ENCODE peak calls at places on chromosomes 11 and 22, in five cellular contexts. K is spleen, Q is PC-3, C is mammary epithelial cell, B is tibial artery. M is an unnamed sample. For H3K4me1, the result is how much of the 10 kb centered on the place peaks cover.

GRCh38 chr11:72306186-72306585 is 62.2 kb upstream of the PHOX2A start:
- DNase-seq in K (no peak), Q (no peak), C (no peak), B (no peak), M (no peak)

GRCh38 chr22:50545522-50546325 is at the start of gene KLHDC7B:
- DNase-seq in K (peak), Q (no peak), C (no peak), B (no peak), M (no peak)

GRCh38 chr22:31604137-31604705 is 57.8 kb downstream of the PISD start:
- DNase-seq in K (no peak), Q (no peak), C (no peak), B (no peak), M (no peak)

GRCh38 chr22:38397189-38398097 is 57.6 kb downstream of the KCNJ4 start:
- DNase-seq in K (peak), Q (peak), C (peak), B (peak), M (peak)

GRCh38 chr11:21861314-21861713 is 331.6 kb upstream of the ANO5 start:
- DNase-seq in K (no peak), Q (no peak), C (no peak), B (no peak), M (no peak)

GRCh38 chr22:46079093-46079860 is 71.0 kb upstream of the PPARA start:
- DNase-seq in K (peak), Q (no peak), C (peak), B (peak), M (no peak)

GRCh38 chr22:50729391-50730012 is 8.5 kb upstream of the ACR start:
- DNase-seq in K (peak), Q (no peak), C (no peak), B (peak), M (peak)

GRCh38 chr22:35591696-35592417 is 25.3 kb downstream of the MB start:
- DNase-seq in K (no peak), Q (no peak), C (no peak), B (no peak), M (no peak)

GRCh38 chr22:28024422-28024888 is 105.4 kb upstream of the PITPNB start:
- DNase-seq in K (peak), Q (no peak), C (no peak), B (peak), M (no peak)

GRCh38 chr22:24104307-24105017 is 76.8 kb upstream of the SUSD2 start:
- DNase-seq in K (peak), Q (no peak), C (no peak), B (peak), M (no peak)

GRCh38 chr11:13098890-13099289 is 89.8 kb downstream of the RASSF10 start:
- DNase-seq in K (no peak), Q (no peak), C (peak), B (no peak), M (no peak)

GRCh38 chr22:35315855-35316745 is 16.4 kb downstream of the TOM1 start:
- DNase-seq in K (peak), Q (no peak), C (no peak), B (peak), M (no peak)

GRCh38 chr22:20957691-20958440 is 9.2 kb upstream of the AIFM3 start:
- DNase-seq in K (peak), Q (peak), C (no peak), B (no peak), M (no peak)

GRCh38 chr11:128235446-128235845 is 351.9 kb downstream of the ETS1 start:
- DNase-seq in K (no peak), Q (peak), C (no peak), B (no peak), M (no peak)

GRCh38 chr11:45563801-45564200 is 101.6 kb downstream of the CHST1 start:
- DNase-seq in K (no peak), Q (no peak), C (no peak), B (no peak), M (no peak)

GRCh38 chr22:24106385-24107381 is 74.6 kb upstream of the SUSD2 start:
- DNase-seq in K (no peak), Q (no peak), C (no peak), B (no peak), M (peak)

GRCh38 chr22:38097557-38098409 is 12.7 kb downstream of the BAIAP2L2 start:
- DNase-seq in K (no peak), Q (no peak), C (no peak), B (no peak), M (no peak)

GRCh38 chr22:43126506-43127165 is 16.1 kb downstream of the BIK start:
- DNase-seq in K (no peak), Q (peak), C (peak), B (no peak), M (no peak)

GRCh38 chr22:40128989-40129388 is 48.7 kb upstream of the TNRC6B start:
- DNase-seq in K (no peak), Q (no peak), C (no peak), B (no peak), M (peak)

GRCh38 chr11:7250166-7250565 is 1.5 kb upstream of the SYT9 start:
- DNase-seq in K (no peak), Q (no peak), C (no peak), B (no peak), M (no peak)

GRCh38 chr11:112172362-112172994 is 2.8 kb upstream of the BCO2 start:
- DNase-seq in K (no peak), Q (peak), C (peak), B (no peak), M (no peak)

GRCh38 chr11:77154381-77155081 is 26.5 kb downstream of the MYO7A start:
- DNase-seq in K (no peak), Q (no peak), C (no peak), B (no peak), M (no peak)

DNA sequence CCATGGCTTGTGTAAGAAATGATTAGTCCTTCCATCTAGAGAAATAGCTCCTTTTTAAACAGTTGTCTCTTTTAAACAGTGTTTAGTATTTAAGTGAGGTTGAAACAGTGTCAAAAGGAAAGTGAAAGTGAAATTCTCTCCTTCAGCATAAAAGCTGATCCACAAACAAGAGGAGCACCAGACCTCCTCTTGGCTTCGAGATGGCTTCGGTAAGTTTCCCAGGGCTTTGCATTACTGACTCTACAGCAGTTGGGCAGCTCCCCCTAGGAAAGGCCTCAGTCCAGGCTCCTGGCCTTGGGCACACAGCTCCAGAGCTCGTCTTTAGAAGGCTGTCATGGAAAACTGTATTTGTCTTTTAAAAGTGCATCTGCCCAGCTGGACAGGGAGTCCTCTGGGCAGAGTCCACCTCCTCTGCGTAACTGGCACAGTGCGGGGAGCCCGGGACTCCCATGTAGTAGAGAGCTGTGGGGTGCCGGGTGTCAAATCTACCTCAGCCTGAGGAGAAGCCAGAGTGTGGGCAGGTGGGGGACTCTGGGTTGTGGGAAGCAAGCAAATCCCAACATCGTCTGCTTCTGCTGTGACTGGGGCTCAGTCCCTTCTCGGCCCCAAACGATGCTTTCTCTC is at the start of gene PLAAT4:
- DNase-seq in K (no peak), Q (peak), C (peak), B (peak), M (no peak)
- H3K4me3 ChIP-seq in K (peak), Q (peak), C (peak), B (peak), M (peak)

DNA sequence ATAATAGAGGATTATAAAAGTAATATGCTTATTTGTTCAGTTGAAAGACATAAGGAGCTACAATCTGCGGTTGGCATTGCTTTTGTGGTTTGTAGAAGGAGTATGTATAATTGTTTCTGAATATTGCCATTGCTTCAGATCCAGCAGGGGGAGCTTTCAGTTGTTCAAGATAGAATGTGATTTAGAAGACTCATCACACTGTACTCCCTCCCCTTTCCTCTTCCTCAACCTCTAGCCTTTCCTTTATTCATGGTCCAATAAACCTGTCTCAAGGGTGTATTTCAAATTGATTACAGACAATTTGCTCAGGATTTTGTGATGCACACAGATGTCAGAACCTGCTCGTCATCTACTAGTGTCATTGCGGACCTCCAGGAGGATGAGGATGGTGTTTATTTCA is 9.8 kb downstream of the PRMT3 start:
- DNase-seq in K (no peak), Q (peak), C (peak), B (no peak), M (peak)
- TF ChIP-seq CTCF in K (peak), Q (peak), C (peak), B (no peak), M (peak)

GRCh38 chr22:30274061-30274812 is 7.6 kb upstream of the OSM start:
- DNase-seq in K (no peak), Q (no peak), C (no peak), B (no peak), M (no peak)

GRCh38 chr22:30275625-30276024 is 9.0 kb upstream of the OSM start:
- DNase-seq in K (no peak), Q (no peak), C (peak), B (no peak), M (peak)

GRCh38 chr22:30273196-30273595 is 6.5 kb upstream of the OSM start:
- DNase-seq in K (no peak), Q (no peak), C (no peak), B (no peak), M (no peak)

GRCh38 chr22:30270841-30271240 is 4.2 kb upstream of the OSM start:
- DNase-seq in K (peak), Q (no peak), C (no peak), B (peak), M (no peak)

DNA sequence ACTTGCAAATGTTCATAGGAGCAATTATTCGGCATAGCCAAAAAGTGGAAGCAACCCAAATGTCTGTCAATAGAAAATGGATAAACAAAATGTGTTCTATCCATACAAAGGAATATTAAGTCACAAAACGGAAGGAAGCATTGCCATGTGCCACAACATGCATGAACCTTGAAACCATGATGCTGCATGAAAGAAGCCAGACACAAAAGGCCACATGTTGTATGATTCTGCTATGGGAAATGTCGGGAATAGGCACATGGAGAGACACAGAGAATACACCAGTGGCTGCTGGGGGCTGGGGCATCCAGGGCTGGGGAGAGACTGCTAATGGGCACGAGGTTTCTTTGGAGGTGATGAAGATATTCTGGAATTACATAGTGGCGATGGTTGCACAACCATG is 6.1 kb upstream of the OSM start:
- DNase-seq in K (no peak), Q (no peak), C (no peak), B (no peak), M (no peak)
- H3K4me1 ChIP-seq in K (under half), Q (under half), C (under half), B (under half), M (under half)

DNA sequence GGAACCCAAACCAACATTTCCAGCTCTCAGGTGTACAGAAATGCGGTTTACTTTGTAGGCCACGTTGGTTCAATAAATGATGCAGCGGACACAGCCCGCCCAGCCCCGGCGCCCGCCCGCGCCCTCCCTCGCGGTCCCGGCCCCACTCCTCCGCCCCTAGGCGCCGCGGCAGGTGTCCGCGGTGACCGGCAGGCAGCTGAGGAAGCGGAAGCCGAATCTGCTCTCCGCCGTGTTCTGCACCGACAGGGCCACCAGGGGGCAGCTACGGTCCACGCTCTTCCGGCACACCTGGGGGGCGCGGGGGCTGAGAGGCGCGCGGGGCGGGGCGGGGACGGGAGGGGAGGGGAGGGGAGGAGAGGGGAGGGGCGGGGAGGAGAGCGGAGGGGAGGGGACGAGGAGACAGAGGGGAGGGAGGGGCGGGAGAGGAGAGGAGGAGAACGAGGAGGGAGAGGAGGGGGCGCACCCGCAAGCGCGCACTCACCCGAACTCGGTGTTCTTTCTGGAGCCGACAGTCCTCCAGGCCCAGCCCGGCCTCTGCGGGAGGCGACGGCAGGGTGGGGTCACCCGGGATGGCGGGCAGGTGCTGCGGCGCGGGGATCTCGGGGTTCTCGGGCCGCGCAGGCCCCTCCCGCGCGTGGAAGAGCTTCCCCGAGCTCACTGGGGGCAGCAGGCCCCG is 5.6 kb downstream of the LMNTD2 start:
- DNase-seq in K (peak), Q (peak), C (peak), B (no peak), M (peak)
- H3K4me3 ChIP-seq in K (peak), Q (peak), C (no peak), B (no peak), M (peak)

GRCh38 chr11:2886191-2886894 is 768 bp upstream of the CDKN1C start:
- DNase-seq in K (peak), Q (no peak), C (no peak), B (peak), M (peak)
- TF ChIP-seq CTCF in K (no peak), Q (no peak), C (no peak), B (no peak), M (no peak)

GRCh38 chr11:1727861-1728260 is 22.5 kb downstream of the IFITM10 start:
- DNase-seq in K (peak), Q (no peak), C (no peak), B (peak), M (no peak)
- H3K4me1 ChIP-seq in K (under half), Q (under half), C (under half), B (under half), M (under half)

GRCh38 chr11:74524978-74525377 is 31.5 kb upstream of the LIPT2 start:
- DNase-seq in K (no peak), Q (no peak), C (no peak), B (no peak), M (no peak)
- H3K4me3 ChIP-seq in K (no peak), Q (no peak), C (no peak), B (no peak), M (no peak)

GRCh38 chr11:8786933-8787332 is 104.3 kb downstream of the RPL27A start:
- DNase-seq in K (no peak), Q (no peak), C (peak), B (no peak), M (no peak)
- TF ChIP-seq CTCF in K (peak), Q (no peak), C (peak), B (peak), M (no peak)